ENCODE peak calls at places on chromosomes 6 and 20, in six cellular contexts. R, A, D, C, K and Q are unnamed samples.

GRCh38 chr6:89239338-89239737 is 22.2 kb upstream of the GABRR1 start:
- DNase-seq in R (peak), D (no peak), K (no peak), C (no peak), A (no peak), Q (no peak)

GRCh38 chr6:106966229-106966628 is 8.3 kb downstream of the CD24 start:
- DNase-seq in C (no peak), R (no peak), A (no peak), D (no peak), K (no peak), Q (no peak)

GRCh38 chr6:12714022-12714421 is 2.5 kb upstream of the PHACTR1 start:
- DNase-seq in K (no peak), D (no peak), R (no peak), A (no peak), C (no peak), Q (no peak)

GRCh38 chr6:18308070-18308735 is 43.9 kb upstream of the DEK start:
- DNase-seq in K (no peak), A (no peak), R (no peak), D (no peak), C (peak), Q (no peak)

GRCh38 chr6:3929281-3929798 is 80.2 kb downstream of the FAM50B start:
- DNase-seq in C (no peak), R (no peak), D (no peak), A (no peak), K (no peak), Q (no peak)

GRCh38 chr6:131754088-131754487 is 43.3 kb upstream of the CTAGE9 start:
- DNase-seq in D (no peak), A (no peak), C (no peak), R (no peak), K (no peak), Q (no peak)

GRCh38 chr6:150622941-150623874 is 23.5 kb downstream of the PLEKHG1 start:
- DNase-seq in A (peak), R (no peak), K (no peak), D (no peak), C (no peak), Q (no peak)

GRCh38 chr6:159679091-159680077 is 13.7 kb downstream of the SOD2 start:
- DNase-seq in R (no peak), A (no peak), C (no peak), K (no peak), D (no peak), Q (no peak)

GRCh38 chr20:36573798-36574277 is 441 bp downstream of the TGIF2 start:
- DNase-seq in A (no peak), K (peak), C (peak), R (no peak), D (no peak), Q (no peak)

GRCh38 chr20:23655551-23656211 is 17.9 kb upstream of the CST3 start:
- DNase-seq in A (no peak), R (no peak), D (no peak), C (no peak), K (peak), Q (peak)

GRCh38 chr20:381581-382290 is 1.2 kb downstream of the TRIB3 start:
- DNase-seq in D (no peak), K (peak), R (peak), A (peak), C (peak), Q (no peak)

GRCh38 chr6:3766219-3766618 is 14.7 kb upstream of the PXDC1 start:
- DNase-seq in C (peak), R (no peak), A (no peak), K (no peak), D (no peak), Q (no peak)

GRCh38 chr6:142446576-142446975 is 144.8 kb downstream of the ADGRG6 start:
- DNase-seq in A (no peak), D (no peak), K (no peak), C (no peak), R (no peak), Q (no peak)

GRCh38 chr6:146361367-146361924 is 182.2 kb upstream of the RAB32 start:
- DNase-seq in R (no peak), K (no peak), A (no peak), C (no peak), D (no peak), Q (no peak)

GRCh38 chr6:110828396-110828795 is 13.1 kb upstream of the CDK19 start:
- DNase-seq in R (no peak), K (no peak), D (no peak), C (no peak), A (no peak), Q (no peak)

GRCh38 chr6:131789219-131789618 is 18.6 kb upstream of the ENPP1 start:
- DNase-seq in D (no peak), R (no peak), K (no peak), C (no peak), A (no peak), Q (no peak)

GRCh38 chr20:32636278-32636677 is 37.5 kb downstream of the C20orf203 start:
- DNase-seq in D (no peak), K (no peak), C (peak), A (no peak), R (no peak), Q (no peak)

GRCh38 chr6:43223175-43223574 is 6.1 kb downstream of the DNPH1 start:
- DNase-seq in R (no peak), A (no peak), C (no peak), D (no peak), K (no peak), Q (no peak)

GRCh38 chr6:158157064-158157764 is 10.8 kb downstream of the SERAC1 start:
- DNase-seq in K (no peak), R (no peak), A (no peak), C (peak), D (no peak), Q (no peak)